ENCODE peak calls at places on chromosomes 1 and 21, in eight cellular contexts. Y is GM23338, Q is HCT116, T is K562, D is A549, B is HepG2, M is GM12878, S is Panc1. L is an unnamed sample.

GRCh38 chr1:110533230-110533629 is 14.3 kb upstream of the KCNA10 start:
- DNase-seq in Y (no peak), Q (no peak), T (no peak), D (no peak), B (no peak), M (no peak), S (no peak), L (no peak)

GRCh38 chr1:1883092-1883858 is 7.6 kb downstream of the GNB1 start:
- DNase-seq in Y (no peak), Q (no peak), T (peak), D (no peak), B (no peak), M (no peak), S (no peak), L (no peak)

GRCh38 chr1:56576880-56577858 is 2.2 kb downstream of the PLPP3 start:
- DNase-seq in Y (peak), Q (peak), T (no peak), D (peak), B (peak), M (no peak), S (no peak), L (no peak)

GRCh38 chr1:233172201-233172600 is 123.3 kb downstream of the PCNX2 start:
- DNase-seq in Y (peak), Q (peak), T (no peak), D (peak), B (peak), M (no peak), S (no peak), L (peak)

GRCh38 chr1:145960468-145961108 is 2.8 kb upstream of the LIX1L start:
- DNase-seq in Y (peak), Q (no peak), T (no peak), D (peak), B (peak), M (no peak), S (no peak), L (no peak)

GRCh38 chr1:30852026-30852425 is 56.5 kb downstream of the SDC3 start:
- DNase-seq in Y (no peak), Q (no peak), T (no peak), D (peak), B (no peak), M (no peak), S (no peak), L (no peak)

GRCh38 chr1:7387053-7387861 is 383.8 kb upstream of the VAMP3 start:
- DNase-seq in Y (no peak), Q (no peak), T (no peak), D (no peak), B (no peak), M (no peak), S (no peak), L (no peak)

GRCh38 chr1:150429805-150430204 is 57.4 kb upstream of the TARS2 start:
- DNase-seq in Y (peak), Q (no peak), T (peak), D (peak), B (peak), M (no peak), S (peak), L (no peak)

GRCh38 chr21:14121719-14122118 is 89.0 kb downstream of the LIPI start:
- DNase-seq in Y (no peak), Q (no peak), T (no peak), D (no peak), B (no peak), M (no peak), S (no peak), L (no peak)

GRCh38 chr1:186143521-186143920 is 231.5 kb downstream of the TPR start:
- DNase-seq in Y (no peak), Q (no peak), T (no peak), D (no peak), B (no peak), M (no peak), S (no peak), L (no peak)

GRCh38 chr1:23791434-23792047 is 596 bp downstream of the LYPLA2 start:
- DNase-seq in Y (peak), Q (no peak), T (peak), D (no peak), B (no peak), M (no peak), S (no peak), L (no peak)

GRCh38 chr1:211330282-211330936 is 3.8 kb downstream of the TRAF5 start:
- DNase-seq in Y (no peak), Q (no peak), T (no peak), D (no peak), B (no peak), M (no peak), S (no peak), L (no peak)

GRCh38 chr1:29398431-29398830 is 162.1 kb downstream of the PTPRU start:
- DNase-seq in Y (no peak), Q (no peak), T (no peak), D (no peak), B (no peak), M (no peak), S (no peak), L (no peak)

GRCh38 chr21:35829014-35829525 is 231.3 kb downstream of the SETD4 start:
- DNase-seq in Y (peak), Q (no peak), T (no peak), D (no peak), B (no peak), M (no peak), S (no peak), L (peak)

GRCh38 chr1:172654535-172654934 is 4.4 kb upstream of the FASLG start:
- DNase-seq in Y (no peak), Q (no peak), T (no peak), D (peak), B (no peak), M (no peak), S (peak), L (no peak)

GRCh38 chr1:165695011-165695410 is 3.4 kb downstream of the ALDH9A1 start:
- DNase-seq in Y (no peak), Q (no peak), T (no peak), D (no peak), B (no peak), M (no peak), S (no peak), L (no peak)

GRCh38 chr21:35273331-35273730 is 224.2 kb upstream of the RUNX1 start:
- DNase-seq in Y (peak), Q (no peak), T (no peak), D (no peak), B (no peak), M (no peak), S (no peak), L (no peak)

GRCh38 chr1:11374079-11374747 is 101.2 kb downstream of the UBIAD1 start:
- DNase-seq in Y (no peak), Q (no peak), T (no peak), D (no peak), B (peak), M (no peak), S (no peak), L (no peak)

GRCh38 chr1:39196244-39197215 is 8.0 kb upstream of the MACF1 start:
- DNase-seq in Y (no peak), Q (no peak), T (peak), D (no peak), B (no peak), M (no peak), S (no peak), L (peak)

GRCh38 chr21:33384851-33385331 is 18.3 kb upstream of the IFNGR2 start:
- DNase-seq in Y (no peak), Q (no peak), T (no peak), D (no peak), B (no peak), M (no peak), S (no peak), L (no peak)

GRCh38 chr1:194447635-194448034 is 1261.2 kb upstream of the B3GALT2 start:
- DNase-seq in Y (no peak), Q (no peak), T (no peak), D (no peak), B (no peak), M (no peak), S (no peak), L (no peak)

GRCh38 chr1:193733674-193734073 is 547.3 kb upstream of the B3GALT2 start:
- DNase-seq in Y (no peak), Q (no peak), T (no peak), D (no peak), B (no peak), M (no peak), S (no peak), L (no peak)

GRCh38 chr1:6143392-6143791 is 36.7 kb downstream of the CHD5 start:
- DNase-seq in Y (no peak), Q (no peak), T (no peak), D (no peak), B (no peak), M (no peak), S (no peak), L (no peak)

GRCh38 chr1:245091171-245091621 is 63.6 kb upstream of the KIF26B start:
- DNase-seq in Y (no peak), Q (no peak), T (no peak), D (no peak), B (no peak), M (no peak), S (no peak), L (no peak)

GRCh38 chr1:29271724-29272123 is 35.4 kb downstream of the PTPRU start:
- DNase-seq in Y (peak), Q (no peak), T (no peak), D (peak), B (peak), M (no peak), S (no peak), L (no peak)

GRCh38 chr1:200183637-200184036 is 156.1 kb downstream of the NR5A2 start:
- DNase-seq in Y (no peak), Q (no peak), T (no peak), D (no peak), B (no peak), M (no peak), S (no peak), L (no peak)

GRCh38 chr21:17389311-17389710 is 123.5 kb upstream of the CXADR start:
- DNase-seq in Y (no peak), Q (no peak), T (no peak), D (no peak), B (no peak), M (no peak), S (no peak), L (no peak)

GRCh38 chr21:38959686-38960049 is 153.9 kb downstream of the ETS2 start:
- DNase-seq in Y (no peak), Q (no peak), T (no peak), D (no peak), B (no peak), M (no peak), S (no peak), L (no peak)

GRCh38 chr1:111378806-111379205 is 48.7 kb downstream of the OVGP1 start:
- DNase-seq in Y (no peak), Q (no peak), T (no peak), D (no peak), B (no peak), M (no peak), S (no peak), L (no peak)

GRCh38 chr21:24225432-24225831 is 1381.8 kb downstream of the MRPL39 start:
- DNase-seq in Y (no peak), Q (no peak), T (no peak), D (no peak), B (no peak), M (no peak), S (no peak), L (no peak)

GRCh38 chr1:94553323-94553730 is 11.8 kb upstream of the F3 start:
- DNase-seq in Y (no peak), Q (no peak), T (no peak), D (no peak), B (peak), M (no peak), S (no peak), L (no peak)

GRCh38 chr1:72431810-72432209 is 149.5 kb upstream of the NEGR1 start:
- DNase-seq in Y (no peak), Q (no peak), T (no peak), D (no peak), B (no peak), M (no peak), S (no peak), L (no peak)

GRCh38 chr1:196180847-196181593 is 427.2 kb downstream of the KCNT2 start:
- DNase-seq in Y (no peak), Q (peak), T (no peak), D (peak), B (no peak), M (no peak), S (peak), L (peak)

GRCh38 chr1:208131631-208132286 is 112.4 kb downstream of the PLXNA2 start:
- DNase-seq in Y (no peak), Q (no peak), T (no peak), D (no peak), B (no peak), M (no peak), S (no peak), L (no peak)

GRCh38 chr1:210236386-210236839 is 3.8 kb downstream of the SERTAD4 start:
- DNase-seq in Y (no peak), Q (no peak), T (no peak), D (no peak), B (no peak), M (no peak), S (no peak), L (no peak)

GRCh38 chr1:192739476-192740184 is 69.2 kb upstream of the RGS2 start:
- DNase-seq in Y (peak), Q (no peak), T (no peak), D (no peak), B (peak), M (no peak), S (peak), L (no peak)

DNA sequence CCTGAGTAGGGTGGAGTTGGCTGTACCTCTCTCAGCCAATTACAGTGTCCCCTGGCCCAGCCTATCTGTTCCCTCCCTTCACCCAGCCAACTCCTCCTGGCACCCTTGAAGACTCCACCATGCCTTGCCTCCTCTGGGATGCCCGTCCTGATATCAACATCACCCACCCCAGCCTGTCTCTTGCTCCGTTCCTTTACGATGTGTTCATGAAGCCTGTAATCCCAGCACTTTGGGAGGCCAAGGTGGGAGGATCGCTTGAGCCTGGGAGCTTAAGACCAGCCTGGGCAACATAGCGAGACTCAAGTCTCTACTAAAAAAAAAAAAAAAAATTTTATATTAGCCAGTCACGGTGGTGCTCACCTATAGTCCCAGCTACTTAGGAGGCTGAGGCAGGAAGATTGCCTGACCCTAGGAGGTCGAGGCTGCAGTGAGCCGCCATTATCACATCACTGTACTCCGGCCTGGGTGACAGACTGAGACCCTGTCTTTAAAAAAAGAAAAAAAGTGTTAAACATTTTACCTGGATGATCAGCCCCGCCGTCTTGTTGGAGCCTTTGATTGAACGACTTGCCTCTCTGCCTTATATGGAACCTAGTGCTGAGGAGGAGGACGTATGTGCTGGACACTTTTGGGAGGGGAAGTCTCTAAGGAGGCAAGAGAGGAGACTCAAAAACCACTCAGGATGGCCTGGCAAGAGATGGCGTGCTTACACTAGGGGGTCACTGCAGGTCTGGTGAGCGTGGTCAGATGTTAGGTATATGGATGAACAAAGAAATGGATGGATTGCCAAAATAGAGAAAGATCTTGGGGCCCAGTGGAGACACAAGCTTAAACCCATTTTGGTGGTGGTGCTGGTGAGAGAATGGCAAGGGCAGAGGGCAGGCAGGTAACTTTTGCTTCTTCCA is 80.5 kb upstream of the IFFO2 start:
- DNase-seq in Y (no peak), Q (no peak), T (no peak), D (no peak), B (no peak), M (no peak), S (no peak), L (no peak)
- H3K4me3 ChIP-seq in Y (no peak), Q (no peak), T (no peak), D (no peak), B (no peak), M (no peak), S (no peak), L (no peak)

GRCh38 chr1:17439250-17440073 is at the start of gene RCC2:
- DNase-seq in Y (peak), Q (peak), T (peak), D (peak), B (peak), M (no peak), S (no peak), L (no peak)
- TF ChIP-seq REST in Y (no peak), Q (no peak), T (no peak), D (no peak), B (no peak), M (no peak), S (no peak), L (no peak)

GRCh38 chr21:29221259-29221744 is 77.4 kb upstream of the BACH1 start:
- DNase-seq in Y (no peak), Q (no peak), T (no peak), D (no peak), B (no peak), M (no peak), S (no peak), L (no peak)

GRCh38 chr21:29217818-29218252 is 80.9 kb upstream of the BACH1 start:
- DNase-seq in Y (no peak), Q (peak), T (no peak), D (peak), B (peak), M (no peak), S (peak), L (no peak)

GRCh38 chr21:29219165-29219770 is 79.5 kb upstream of the BACH1 start:
- DNase-seq in Y (no peak), Q (no peak), T (no peak), D (no peak), B (no peak), M (no peak), S (no peak), L (no peak)

GRCh38 chr21:29215709-29216108 is 83.0 kb upstream of the BACH1 start:
- DNase-seq in Y (no peak), Q (no peak), T (no peak), D (no peak), B (no peak), M (no peak), S (no peak), L (no peak)

DNA sequence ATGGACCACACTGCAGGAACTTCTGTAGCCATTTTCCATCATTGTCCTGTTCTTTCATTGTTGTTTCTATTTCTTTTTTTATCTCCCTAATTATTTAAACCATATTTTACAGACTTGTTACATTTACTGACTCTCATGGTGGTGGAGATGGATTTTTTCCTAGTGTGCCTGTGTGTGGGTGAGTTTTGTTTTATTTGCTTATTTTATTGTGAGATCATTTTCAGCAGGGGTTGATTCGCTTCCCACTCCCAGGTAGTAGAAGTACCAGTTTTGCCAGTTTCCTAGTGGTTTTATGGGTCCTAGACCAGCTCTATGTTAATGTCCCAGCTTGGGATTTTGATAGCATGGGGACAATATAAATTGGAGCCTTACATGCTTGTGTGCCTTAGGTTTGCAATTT is 80.0 kb upstream of the BACH1 start:
- DNase-seq in Y (no peak), Q (no peak), T (no peak), D (no peak), B (no peak), M (no peak), S (no peak), L (no peak)
- H3K4me3 ChIP-seq in Y (no peak), Q (no peak), T (no peak), D (no peak), B (no peak), M (no peak), S (no peak), L (no peak)

GRCh38 chr1:204350857-204351573 is 8.7 kb downstream of the PLEKHA6 start:
- DNase-seq in Y (peak), Q (no peak), T (peak), D (no peak), B (no peak), M (no peak), S (no peak), L (no peak)
- TF ChIP-seq REST in Y (no peak), Q (no peak), T (no peak), D (no peak), B (no peak), M (no peak), S (no peak), L (no peak)

GRCh38 chr1:148318900-148319242 is 164.2 kb downstream of the PPIAL4G start:
- DNase-seq in Y (no peak), Q (no peak), T (no peak), D (no peak), B (no peak), M (no peak), S (no peak), L (no peak)
- H3K4me3 ChIP-seq in Y (peak), Q (no peak), T (no peak), D (no peak), B (no peak), M (no peak), S (no peak), L (peak)

DNA sequence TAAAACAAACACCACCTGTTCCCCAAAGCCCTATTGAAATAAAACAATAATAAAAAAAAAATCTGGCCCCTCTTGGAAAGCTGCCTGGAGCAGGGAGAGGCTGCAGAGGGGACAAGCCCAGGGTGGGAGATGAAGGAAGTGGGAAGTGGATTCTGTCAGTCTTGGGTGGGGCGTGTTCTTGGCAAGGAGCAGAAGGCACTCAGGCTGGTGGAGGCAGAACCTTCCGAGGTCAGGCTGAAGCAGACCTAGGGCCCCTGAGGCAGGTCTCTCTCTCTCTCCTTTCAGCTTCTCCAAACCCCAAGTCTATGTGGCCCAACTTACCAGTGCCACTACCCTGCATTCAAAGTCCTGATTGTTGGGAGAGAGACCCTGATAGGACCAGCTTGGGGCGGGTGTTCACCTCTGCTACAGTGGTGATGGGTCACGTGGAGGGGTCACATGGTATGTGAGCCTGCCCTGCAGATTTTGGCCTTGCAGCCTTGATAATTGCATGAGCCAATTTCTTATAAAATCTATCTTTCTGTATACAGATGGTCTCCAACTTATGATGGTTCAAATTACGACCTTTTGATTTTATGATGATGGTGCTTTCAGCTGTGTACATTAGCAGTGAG is 145.4 kb upstream of the C1orf174 start:
- DNase-seq in Y (no peak), Q (no peak), T (no peak), D (no peak), B (no peak), M (no peak), S (no peak), L (no peak)
- TF ChIP-seq REST in Y (no peak), Q (no peak), T (no peak), D (no peak), B (no peak), M (no peak), S (no peak), L (no peak)

DNA sequence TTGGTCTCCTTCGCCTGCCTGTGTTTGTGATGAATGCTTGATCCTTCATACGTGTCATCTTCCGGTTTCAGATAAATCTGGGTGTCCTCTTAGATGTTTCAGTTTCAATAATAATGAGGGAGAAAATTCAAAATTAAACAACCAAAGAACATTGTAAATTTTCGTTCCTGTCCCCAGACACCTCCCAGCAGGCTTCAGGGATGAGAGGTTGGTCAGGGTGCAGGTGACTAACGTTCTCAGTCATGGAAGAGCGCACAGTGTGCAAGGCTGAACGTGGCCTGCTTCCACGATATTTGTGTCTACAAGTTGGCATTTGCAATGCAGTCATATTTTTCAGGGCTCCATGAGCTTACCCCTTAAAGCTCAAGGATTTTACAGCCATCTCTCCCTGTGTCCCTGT is 147.1 kb upstream of the ARHGEF16 start:
- DNase-seq in Y (no peak), Q (no peak), T (no peak), D (no peak), B (no peak), M (no peak), S (no peak), L (no peak)
- H3K4me3 ChIP-seq in Y (no peak), Q (no peak), T (no peak), D (no peak), B (no peak), M (no peak), S (no peak), L (no peak)

L was measured in HL-60.